ENCODE peak calls at places on chromosomes 4 and X, in seven cellular contexts. G is transverse colon, Q is SK-N-SH, A is tibial nerve, C is esophagus muscularis mucosa, Y is upper lobe of left lung, W is K562. L is an unnamed sample.

GRCh38 chr4:99219072-99219471 is at the start of gene ADH6:
- DNase-seq in Y (no peak), C (no peak), G (peak; percentile 39), A (no peak), Q (no peak), W (no peak), L (no peak)

GRCh38 chr4:128282516-128282915 is 5.1 kb downstream of the PGRMC2 start:
- DNase-seq in Q (no peak), G (no peak), A (no peak), W (no peak), C (no peak), Y (no peak), L (no peak)

GRCh38 chr4:25011135-25011866 is 19.4 kb downstream of the LGI2 start:
- DNase-seq in C (no peak), G (no peak), Y (no peak), A (no peak), W (no peak), Q (no peak), L (no peak)

GRCh38 chrX:126552313-126553022 is at the start of gene DCAF12L1:
- DNase-seq in Q (no peak), A (no peak), W (no peak), Y (no peak), C (no peak), G (no peak), L (no peak)

GRCh38 chrX:118682258-118683014 is 45.0 kb upstream of the IL13RA1 start:
- DNase-seq in W (no peak), Q (no peak), Y (no peak), C (no peak), G (no peak), A (no peak), L (no peak)

GRCh38 chr4:87540176-87541058 is 11.2 kb upstream of the SPARCL1 start:
- DNase-seq in W (no peak), G (peak; percentile 25), Y (no peak), A (peak; percentile 54), Q (no peak), C (peak; percentile 92), L (no peak)

GRCh38 chr4:188987011-188987410 is 847.8 kb downstream of the TRIML1 start:
- DNase-seq in G (no peak), Y (no peak), Q (no peak), C (no peak), A (no peak), W (no peak), L (no peak)

GRCh38 chrX:65587616-65588526 is 53.3 kb upstream of the LAS1L start:
- DNase-seq in A (peak; percentile 78), C (peak; percentile 91), Y (peak; percentile 69), G (peak; percentile 86), W (peak; percentile 67), Q (no peak), L (peak; percentile 82)

GRCh38 chr4:128981377-128981776 is 112.0 kb downstream of the SCLT1 start:
- DNase-seq in C (no peak), G (no peak), Q (no peak), A (no peak), Y (no peak), W (no peak), L (no peak)

GRCh38 chrX:9324676-9325075 is 140.2 kb upstream of the TBL1X start:
- DNase-seq in Q (no peak), Y (no peak), A (no peak), C (no peak), G (no peak), W (no peak), L (no peak)

GRCh38 chrX:15675490-15675921 is 10.9 kb upstream of the CLTRN start:
- DNase-seq in W (peak; percentile 74), C (peak; percentile 95), Y (peak; percentile 87), A (peak; percentile 71), G (peak; percentile 91), Q (peak; percentile 86), L (peak; percentile 94)

GRCh38 chrX:136030357-136031225 is 45.4 kb downstream of the SLC9A6 start:
- DNase-seq in W (no peak), Y (no peak), C (no peak), Q (no peak), A (peak; percentile 52), G (peak; percentile 36), L (peak; percentile 76)

GRCh38 chr4:42673084-42673429 is 16.2 kb upstream of the ATP8A1 start:
- DNase-seq in Q (no peak), G (no peak), C (no peak), A (no peak), W (no peak), Y (peak; percentile 90), L (no peak)

GRCh38 chrX:40145001-40145631 is 47.4 kb upstream of the BCOR start:
- DNase-seq in Y (no peak), C (no peak), G (no peak), Q (peak; percentile 73), W (no peak), A (no peak), L (no peak)

GRCh38 chr4:146343199-146343598 is 128.9 kb downstream of the REELD1 start:
- DNase-seq in Y (no peak), C (no peak), G (no peak), A (no peak), Q (no peak), W (no peak), L (no peak)

GRCh38 chr4:84401669-84402068 is 97.4 kb downstream of the NKX6-1 start:
- DNase-seq in W (no peak), Y (no peak), C (no peak), A (no peak), Q (no peak), G (no peak), L (no peak)

GRCh38 chr4:68267433-68267944 is 22.0 kb upstream of the TMPRSS11B start:
- DNase-seq in Y (no peak), W (no peak), Q (no peak), C (no peak), G (no peak), A (no peak), L (no peak)

GRCh38 chr4:168647976-168648375 is 151.1 kb downstream of the PALLD start:
- DNase-seq in W (no peak), C (no peak), G (no peak), Y (no peak), A (no peak), Q (no peak), L (no peak)

GRCh38 chr4:139191373-139191772 is 14.4 kb upstream of the ELF2 start:
- DNase-seq in A (no peak), W (no peak), Q (no peak), Y (no peak), G (no peak), C (no peak), L (no peak)

GRCh38 chrX:48579259-48579658 is 5.0 kb downstream of the RBM3 start:
- DNase-seq in C (no peak), W (no peak), G (no peak), A (no peak), Y (no peak), Q (no peak), L (no peak)

GRCh38 chrX:105872921-105873320 is 50.6 kb downstream of the NRK start:
- DNase-seq in Y (no peak), W (no peak), Q (no peak), A (no peak), C (no peak), G (no peak), L (no peak)

GRCh38 chrX:133888941-133889340 is 96.5 kb downstream of the GPC3 start:
- DNase-seq in Y (no peak), A (no peak), C (no peak), G (no peak), Q (no peak), W (no peak), L (no peak)

GRCh38 chr4:6463311-6464289 is 8.8 kb downstream of the PPP2R2C start:
- DNase-seq in Y (peak; percentile 9), G (no peak), A (no peak), C (peak; percentile 66), Q (no peak), W (no peak), L (peak; percentile 46)

GRCh38 chr4:183659919-183660318 is 826 bp downstream of the TRAPPC11 start:
- DNase-seq in G (no peak), C (no peak), A (no peak), Y (no peak), W (peak; percentile 7), Q (peak; percentile 22), L (no peak)

GRCh38 chr4:183657564-183657963 is 1.4 kb downstream of the RWDD4 start:
- DNase-seq in C (no peak), Y (no peak), Q (no peak), W (no peak), A (no peak), G (no peak), L (no peak)

GRCh38 chr4:183658362-183659028 is 490 bp downstream of the RWDD4 start:
- DNase-seq in Q (peak; percentile 83), A (no peak), Y (peak; percentile 33), G (peak; percentile 27), W (peak; percentile 40), C (no peak), L (peak; percentile 67)

GRCh38 chr4:183659029-183659870 is at the start of the genes RWDD4 and TRAPPC11:
- DNase-seq in Y (peak; percentile 98), G (peak; percentile 98), C (peak; percentile 99), A (peak; percentile 96), W (peak; percentile 98), Q (peak; percentile 99), L (peak; percentile 98)
- TF ChIP-seq EP300 in Y (no peak), G (no peak), C (no peak), A (peak; percentile 93), W (no peak), Q (no peak), L (no peak)

GRCh38 chr4:4277531-4277930 is 12.4 kb downstream of the LYAR start:
- DNase-seq in A (no peak), Q (no peak), Y (no peak), C (no peak), G (no peak), W (no peak), L (no peak)
- H3K36me3 ChIP-seq in A (peaks cover 4% of the 10 kb centered on the region), Q (peaks cover 40% of the 10 kb centered on the region), Y (peaks cover 46% of the 10 kb centered on the region), C (peaks cover 98% of the 10 kb centered on the region), G (no peaks in the 10 kb centered on the region), W (peaks cover 95% of the 10 kb centered on the region), L (peaks cover 87% of the 10 kb centered on the region)

GRCh38 chr4:123748806-123749205 is 352.2 kb downstream of the SPRY1 start:
- DNase-seq in Y (no peak), C (no peak), Q (no peak), W (no peak), A (no peak), G (no peak), L (no peak)

GRCh38 chr4:123744664-123745290 is 348.2 kb downstream of the SPRY1 start:
- DNase-seq in Q (no peak), C (no peak), Y (no peak), W (no peak), G (no peak), A (no peak), L (peak; percentile 54)

GRCh38 chr4:123749408-123749807 is 352.8 kb downstream of the SPRY1 start:
- DNase-seq in C (no peak), A (no peak), G (no peak), W (no peak), Q (no peak), Y (no peak), L (no peak)

GRCh38 chr4:123746981-123747380 is 350.4 kb downstream of the SPRY1 start:
- DNase-seq in C (no peak), Y (no peak), W (no peak), A (no peak), Q (no peak), G (no peak), L (no peak)

GRCh38 chr4:123750044-123750443 is 353.4 kb downstream of the SPRY1 start:
- DNase-seq in G (no peak), A (no peak), W (no peak), Y (no peak), Q (no peak), C (no peak), L (no peak)
- TF ChIP-seq EP300 in G (no peak), A (no peak), W (no peak), Y (no peak), Q (no peak), C (no peak), L (no peak)

GRCh38 chr4:1226167-1226514 is 22.8 kb downstream of the CTBP1 start:
- DNase-seq in Q (no peak), W (no peak), Y (no peak), C (no peak), A (no peak), G (no peak), L (no peak)
- H3K36me3 ChIP-seq in Q (peaks cover 14% of the 10 kb centered on the region), W (peaks cover 94% of the 10 kb centered on the region), Y (peaks cover 71% of the 10 kb centered on the region), C (peaks cover 100% of the 10 kb centered on the region), A (no peaks in the 10 kb centered on the region), G (no peaks in the 10 kb centered on the region), L (peaks cover 96% of the 10 kb centered on the region)

L was measured in suprapubic skin.